ENCODE peak calls at places on chromosomes 7 and 10, in five cellular contexts. O, J, X, B and Z are unnamed samples.

GRCh38 chr7:141701489-141702046 is 398 bp downstream of the DENND11 start:
- DNase-seq in O (no peak), J (peak), X (no peak), B (peak), Z (peak)

GRCh38 chr7:67863911-67864310 is 867.3 kb downstream of the TYW1 start:
- DNase-seq in O (no peak), J (no peak), X (no peak), B (no peak), Z (no peak)

GRCh38 chr10:5043716-5044115 is 40.1 kb upstream of the AKR1C2 start:
- DNase-seq in O (no peak), J (no peak), X (no peak), B (peak), Z (no peak)

GRCh38 chr10:69362471-69362954 is 54.2 kb downstream of the TACR2 start:
- DNase-seq in O (peak), J (no peak), X (no peak), B (peak), Z (no peak)

GRCh38 chr10:116771891-116772290 is 29.5 kb upstream of the HSPA12A start:
- DNase-seq in O (no peak), J (no peak), X (no peak), B (no peak), Z (no peak)

GRCh38 chr10:6186894-6187256 is 15.9 kb upstream of the PFKFB3 start:
- DNase-seq in O (no peak), J (no peak), X (no peak), B (no peak), Z (no peak)

GRCh38 chr10:43226851-43227845 is 39.7 kb downstream of the RASGEF1A start:
- DNase-seq in O (no peak), J (peak), X (no peak), B (no peak), Z (no peak)

GRCh38 chr10:548212-548897 is 141.1 kb downstream of the DIP2C start:
- DNase-seq in O (no peak), J (no peak), X (no peak), B (no peak), Z (no peak)

GRCh38 chr7:66363655-66364054 is 158.5 kb downstream of the TPST1 start:
- DNase-seq in O (no peak), J (peak), X (no peak), B (no peak), Z (no peak)

GRCh38 chr10:9163699-9164098 is 1109.2 kb downstream of the GATA3 start:
- DNase-seq in O (no peak), J (no peak), X (no peak), B (no peak), Z (no peak)

GRCh38 chr7:41459623-41460256 is 243.2 kb downstream of the INHBA start:
- DNase-seq in O (no peak), J (no peak), X (no peak), B (no peak), Z (no peak)

GRCh38 chr10:22420787-22421517 is 75.7 kb downstream of the SPAG6 start:
- DNase-seq in O (peak), J (no peak), X (no peak), B (peak), Z (peak)

GRCh38 chr10:16886032-16886431 is 68.8 kb upstream of the RSU1 start:
- DNase-seq in O (no peak), J (no peak), X (no peak), B (no peak), Z (no peak)

GRCh38 chr10:29131952-29132820 is 156.7 kb upstream of the LYZL1 start:
- DNase-seq in O (no peak), J (no peak), X (no peak), B (peak), Z (no peak)

GRCh38 chr7:134527979-134528371 is 608 bp downstream of the AKR1B10 start:
- DNase-seq in O (no peak), J (no peak), X (no peak), B (peak), Z (no peak)

GRCh38 chr10:33263453-33263852 is 71.0 kb downstream of the NRP1 start:
- DNase-seq in O (no peak), J (no peak), X (no peak), B (peak), Z (no peak)

GRCh38 chr10:132496360-132497082 is 41.1 kb upstream of the INPP5A start:
- DNase-seq in O (no peak), J (peak), X (no peak), B (no peak), Z (no peak)

GRCh38 chr7:87935373-87935706 is 1.3 kb downstream of the ADAM22 start:
- DNase-seq in O (no peak), J (no peak), X (no peak), B (no peak), Z (no peak)

GRCh38 chr7:26690135-26690534 is 174.3 kb downstream of the SKAP2 start:
- DNase-seq in O (no peak), J (no peak), X (no peak), B (no peak), Z (no peak)

GRCh38 chr10:71351087-71351486 is 32.0 kb downstream of the SLC29A3 start:
- DNase-seq in O (no peak), J (no peak), X (no peak), B (no peak), Z (no peak)

GRCh38 chr10:86486856-86487255 is 34.7 kb downstream of the WAPL start:
- DNase-seq in O (no peak), J (no peak), X (no peak), B (no peak), Z (no peak)

GRCh38 chr10:86489960-86490612 is 31.5 kb downstream of the WAPL start:
- DNase-seq in O (no peak), J (no peak), X (no peak), B (no peak), Z (no peak)

GRCh38 chr10:86483664-86484063 is 37.9 kb downstream of the WAPL start:
- DNase-seq in O (no peak), J (no peak), X (no peak), B (no peak), Z (no peak)

GRCh38 chr10:86489071-86489810 is 32.4 kb downstream of the WAPL start:
- DNase-seq in O (no peak), J (no peak), X (no peak), B (no peak), Z (no peak)
- H3K27ac ChIP-seq in O (no peak), J (no peak), X (no peak), B (no peak), Z (no peak)

DNA sequence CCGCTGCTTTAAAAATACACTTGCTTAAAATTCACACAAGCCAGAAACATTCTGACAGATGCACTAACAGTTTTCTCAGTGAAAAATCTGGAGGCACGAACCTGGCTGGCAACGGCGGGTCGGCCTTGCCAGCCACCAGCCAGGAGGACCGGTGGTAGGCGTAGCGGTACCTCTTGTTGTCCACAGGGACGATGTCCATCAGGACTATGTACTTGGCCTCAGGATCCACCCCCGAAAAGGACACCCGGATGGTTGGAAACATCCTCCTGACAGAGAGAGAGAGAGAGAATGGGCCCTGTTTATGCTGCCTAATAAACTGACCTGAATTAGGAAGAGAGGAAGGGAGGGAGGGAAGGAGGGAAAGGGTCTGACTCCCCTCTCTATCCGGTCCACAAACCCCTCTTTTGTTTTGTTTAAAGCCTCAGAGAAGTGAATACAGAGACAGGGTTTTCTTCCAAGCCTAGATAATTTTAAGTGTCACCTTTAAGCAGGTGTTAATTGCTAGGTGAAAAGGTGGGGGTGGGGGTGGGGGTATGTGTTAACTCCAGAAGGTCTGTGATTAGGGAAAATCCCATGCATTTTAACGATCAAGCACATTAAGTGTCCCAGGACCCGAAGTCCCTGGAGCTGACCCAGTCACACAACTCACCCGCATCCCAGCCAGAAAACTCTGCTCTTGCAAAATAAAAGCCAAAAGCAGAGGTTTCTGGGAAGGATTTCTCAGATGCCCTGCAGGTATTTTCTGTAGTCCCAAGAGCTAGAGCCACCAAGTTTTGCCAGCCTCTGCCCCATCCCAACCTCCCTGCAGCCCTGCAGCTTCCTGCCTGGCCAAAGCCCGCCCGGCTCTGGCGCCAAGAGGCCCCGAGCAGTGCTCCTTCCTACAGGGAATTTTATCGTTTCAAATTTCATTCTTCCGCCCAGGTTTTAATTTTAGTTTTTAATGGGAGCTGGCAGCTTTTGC is 5.0 kb downstream of the TBX20 start:
- DNase-seq in O (no peak), J (no peak), X (no peak), B (no peak), Z (no peak)
- H3K27ac ChIP-seq in O (no peak), J (no peak), X (no peak), B (no peak), Z (no peak)

GRCh38 chr7:150553163-150553562 is 14.0 kb upstream of the GIMAP4 start:
- DNase-seq in O (no peak), J (no peak), X (no peak), B (no peak), Z (no peak)
- H3K27ac ChIP-seq in O (no peak), J (no peak), X (no peak), B (no peak), Z (no peak)

GRCh38 chr7:75572396-75572795 is 80.3 kb downstream of the SPDYE5 start:
- DNase-seq in O (no peak), J (no peak), X (no peak), B (no peak), Z (no peak)
- H3K27ac ChIP-seq in O (no peak), J (no peak), X (no peak), B (no peak), Z (no peak)

DNA sequence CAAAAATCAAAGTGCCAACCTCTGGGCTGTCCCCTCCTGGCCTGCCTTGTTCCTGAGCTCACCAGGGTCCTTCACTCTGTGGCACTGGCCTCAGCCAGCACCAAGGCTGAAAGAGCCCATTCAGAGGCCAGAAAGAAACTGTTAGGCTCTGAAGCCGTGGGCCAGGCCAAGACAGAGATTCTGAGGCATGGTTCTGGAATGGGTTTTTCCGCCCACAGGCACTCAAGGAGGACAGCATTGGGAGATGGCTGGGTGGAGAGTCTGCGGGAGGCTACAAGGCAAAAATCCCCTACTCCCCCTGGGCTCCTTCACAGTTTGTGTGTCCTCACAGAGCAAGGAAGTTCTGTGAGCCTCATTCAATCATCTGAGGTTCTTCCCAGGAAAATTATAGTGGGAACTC is 31.7 kb downstream of the GRIFIN start:
- DNase-seq in O (no peak), J (peak), X (no peak), B (peak), Z (no peak)
- H3K27ac ChIP-seq in O (no peak), J (no peak), X (no peak), B (peak), Z (no peak)

GRCh38 chr7:23074443-23075244 is 30.9 kb upstream of the KLHL7 start:
- DNase-seq in O (no peak), J (no peak), X (no peak), B (peak), Z (no peak)
- H3K27ac ChIP-seq in O (no peak), J (no peak), X (no peak), B (no peak), Z (no peak)

GRCh38 chr7:106284516-106285050 is at the start of gene NAMPT:
- DNase-seq in O (no peak), J (no peak), X (no peak), B (peak), Z (peak)

GRCh38 chr7:106282852-106283251 is 1.9 kb downstream of the NAMPT start:
- DNase-seq in O (no peak), J (no peak), X (no peak), B (no peak), Z (no peak)

GRCh38 chr7:106282374-106282773 is 2.4 kb downstream of the NAMPT start:
- DNase-seq in O (no peak), J (no peak), X (no peak), B (no peak), Z (no peak)

GRCh38 chr7:106283831-106284515 is 810 bp downstream of the NAMPT start:
- DNase-seq in O (peak), J (no peak), X (peak), B (peak), Z (peak)

GRCh38 chr7:106283501-106283830 is 1.3 kb downstream of the NAMPT start:
- DNase-seq in O (no peak), J (no peak), X (no peak), B (no peak), Z (no peak)
- H3K27ac ChIP-seq in O (peak), J (no peak), X (peak), B (peak), Z (peak)

DNA sequence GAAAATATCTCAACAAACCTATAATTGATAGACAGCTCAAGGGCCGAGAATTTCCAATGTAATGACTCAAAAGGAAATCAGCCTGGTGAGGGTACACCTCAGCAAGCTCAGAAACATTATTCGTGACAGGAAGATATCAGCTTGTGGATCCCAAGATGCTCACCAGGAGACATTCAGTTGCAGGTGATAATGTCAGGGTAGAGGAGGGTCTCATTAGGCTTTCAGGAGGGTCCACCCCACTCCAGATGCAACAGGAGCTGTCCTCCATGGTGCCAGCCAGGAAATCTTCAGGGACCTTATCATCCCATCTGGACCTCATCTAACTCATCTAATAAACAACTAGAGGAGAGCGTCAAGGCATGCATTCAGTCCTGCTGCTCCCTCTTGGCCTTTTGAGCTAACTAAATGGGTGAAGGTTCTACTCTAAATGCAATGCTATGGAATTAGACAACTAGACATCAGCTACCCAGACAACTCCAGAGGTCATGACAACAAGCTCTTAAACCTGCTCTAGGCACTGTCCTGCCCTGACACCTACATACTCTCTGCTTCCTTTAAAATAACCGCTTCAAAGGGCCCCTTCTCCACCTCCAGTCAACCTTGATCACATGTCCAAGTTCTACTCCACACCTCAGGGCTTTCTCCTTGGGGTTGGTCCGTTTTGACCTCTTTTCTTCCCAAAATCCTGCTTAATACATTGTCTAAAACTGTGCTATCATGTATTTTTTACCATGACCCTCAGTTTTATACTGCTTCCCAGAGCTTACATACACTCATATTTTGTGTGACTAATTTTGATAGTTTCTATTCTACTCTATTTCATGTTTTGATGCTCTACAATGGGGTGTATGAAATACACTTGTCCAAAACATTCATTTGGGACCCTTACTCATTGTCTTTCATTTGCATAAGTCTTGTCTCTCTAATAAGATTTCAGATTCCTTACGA is 4.2 kb upstream of the GIMAP5 start:
- DNase-seq in O (no peak), J (no peak), X (no peak), B (no peak), Z (no peak)
- H3K27ac ChIP-seq in O (no peak), J (no peak), X (no peak), B (no peak), Z (no peak)